ENCODE peak calls at places on chromosomes 13 and 19, in six cellular contexts. V, A, F, Y, N and S are unnamed samples.

GRCh38 chr13:45445053-45445452 is 19.7 kb upstream of the COG3 start:
- DNase-seq in V (peak; percentile 60), A (no peak), F (no peak), Y (no peak), N (no peak), S (no peak)

GRCh38 chr19:49091391-49092038 is 6.3 kb downstream of the SNRNP70 start:
- DNase-seq in V (no peak), A (no peak), F (no peak), Y (no peak), N (no peak), S (no peak)

GRCh38 chr13:80217614-80218456 is 123.1 kb downstream of the SPRY2 start:
- DNase-seq in V (no peak), A (no peak), F (no peak), Y (peak; percentile 7), N (peak; percentile 70), S (no peak)

GRCh38 chr19:10936661-10937084 is 8.1 kb downstream of the TIMM29 start:
- DNase-seq in V (no peak), A (no peak), F (peak; percentile 40), Y (peak; percentile 47), N (peak; percentile 84), S (no peak)

GRCh38 chr13:51118809-51119431 is 7.8 kb upstream of the C13orf42 start:
- DNase-seq in V (no peak), A (no peak), F (no peak), Y (no peak), N (peak; percentile 39), S (no peak)

GRCh38 chr13:89066868-89067466 is 1395.8 kb downstream of the SLITRK5 start:
- DNase-seq in V (no peak), A (no peak), F (peak; percentile 12), Y (no peak), N (peak; percentile 61), S (no peak)

GRCh38 chr13:28679628-28680027 is 20.7 kb downstream of the POMP start:
- DNase-seq in V (no peak), A (no peak), F (no peak), Y (no peak), N (no peak), S (no peak)

GRCh38 chr19:38705197-38706019 is 38.9 kb downstream of the CAPN12 start:
- DNase-seq in V (no peak), A (no peak), F (no peak), Y (no peak), N (no peak), S (no peak)

GRCh38 chr19:41265376-41266153 is 1.4 kb downstream of the HNRNPUL1 start:
- DNase-seq in V (no peak), A (no peak), F (peak; percentile 24), Y (peak; percentile 21), N (peak; percentile 61), S (no peak)

GRCh38 chr19:6720369-6721112 is at the start of gene C3:
- DNase-seq in V (peak; percentile 94), A (peak; percentile 49), F (no peak), Y (peak; percentile 57), N (no peak), S (no peak)

GRCh38 chr13:41465965-41466364 is 8.6 kb downstream of the RGCC start:
- DNase-seq in V (no peak), A (no peak), F (no peak), Y (no peak), N (no peak), S (no peak)

GRCh38 chr13:28532226-28533048 is 37.5 kb upstream of the FLT1 start:
- DNase-seq in V (no peak), A (peak; percentile 51), F (no peak), Y (no peak), N (peak; percentile 74), S (no peak)

GRCh38 chr19:6551607-6552450 is 21.0 kb downstream of the TNFSF9 start:
- DNase-seq in V (no peak), A (no peak), F (peak; percentile 35), Y (no peak), N (peak; percentile 91), S (no peak)

GRCh38 chr19:15197275-15198005 is 3.4 kb downstream of the NOTCH3 start:
- DNase-seq in V (no peak), A (no peak), F (no peak), Y (no peak), N (no peak), S (no peak)

GRCh38 chr13:52999093-52999696 is 29.4 kb upstream of the OLFM4 start:
- DNase-seq in V (no peak), A (no peak), F (no peak), Y (no peak), N (no peak), S (no peak)

GRCh38 chr19:15595069-15595468 is 19.9 kb upstream of the CYP4F8 start:
- DNase-seq in V (no peak), A (no peak), F (no peak), Y (peak; percentile 6), N (no peak), S (no peak)

GRCh38 chr19:8569066-8569761 is 8.0 kb downstream of the MYO1F start:
- DNase-seq in V (no peak), A (no peak), F (peak; percentile 62), Y (peak; percentile 29), N (no peak), S (no peak)

GRCh38 chr13:75151081-75151643 is 330.8 kb downstream of the TBC1D4 start:
- DNase-seq in V (no peak), A (no peak), F (no peak), Y (no peak), N (no peak), S (no peak)

GRCh38 chr13:25281193-25281936 is 5.9 kb downstream of the MTMR6 start:
- DNase-seq in V (no peak), A (no peak), F (no peak), Y (no peak), N (no peak), S (no peak)

DNA sequence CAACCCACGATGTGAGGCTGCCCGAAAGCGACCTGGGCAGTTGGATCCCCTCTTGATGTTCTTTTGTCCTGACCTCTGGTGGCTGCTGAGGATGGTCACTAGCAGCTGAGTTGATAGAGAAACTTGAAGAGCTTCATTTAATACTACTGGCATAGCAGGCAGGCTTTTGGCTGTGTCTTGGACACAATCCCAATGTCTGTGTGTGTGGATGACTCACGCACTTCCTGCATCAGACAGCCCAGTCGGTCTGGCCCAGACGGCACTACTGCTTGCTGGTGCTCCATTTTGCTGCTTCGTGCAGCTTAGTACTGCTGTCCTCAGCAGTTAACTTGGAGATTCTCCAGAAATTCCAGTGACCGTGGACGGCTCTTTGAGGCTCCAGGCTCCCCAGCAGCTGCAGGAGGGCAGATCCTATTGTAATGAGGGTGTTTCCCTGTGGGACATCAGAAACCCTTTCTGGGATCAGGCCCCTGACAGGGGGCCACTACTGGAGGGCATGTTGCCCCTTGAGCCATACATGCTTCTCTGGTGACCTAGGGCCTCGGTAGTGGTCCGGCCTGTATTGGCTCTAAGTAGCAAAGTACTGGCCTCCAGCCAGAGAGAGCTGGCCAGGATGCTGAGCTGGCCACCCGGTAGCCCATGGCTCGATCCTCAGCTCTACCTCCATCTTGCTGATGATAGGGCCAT is 4.5 kb downstream of the FPR3 start:
- DNase-seq in V (peak; percentile 89), A (peak; percentile 89), F (peak; percentile 58), Y (peak; percentile 61), N (no peak), S (peak; percentile 71)
- TF ChIP-seq CTCF in V (no peak), A (peak; percentile 33), F (no peak), Y (no peak), N (no peak), S (no peak)

DNA sequence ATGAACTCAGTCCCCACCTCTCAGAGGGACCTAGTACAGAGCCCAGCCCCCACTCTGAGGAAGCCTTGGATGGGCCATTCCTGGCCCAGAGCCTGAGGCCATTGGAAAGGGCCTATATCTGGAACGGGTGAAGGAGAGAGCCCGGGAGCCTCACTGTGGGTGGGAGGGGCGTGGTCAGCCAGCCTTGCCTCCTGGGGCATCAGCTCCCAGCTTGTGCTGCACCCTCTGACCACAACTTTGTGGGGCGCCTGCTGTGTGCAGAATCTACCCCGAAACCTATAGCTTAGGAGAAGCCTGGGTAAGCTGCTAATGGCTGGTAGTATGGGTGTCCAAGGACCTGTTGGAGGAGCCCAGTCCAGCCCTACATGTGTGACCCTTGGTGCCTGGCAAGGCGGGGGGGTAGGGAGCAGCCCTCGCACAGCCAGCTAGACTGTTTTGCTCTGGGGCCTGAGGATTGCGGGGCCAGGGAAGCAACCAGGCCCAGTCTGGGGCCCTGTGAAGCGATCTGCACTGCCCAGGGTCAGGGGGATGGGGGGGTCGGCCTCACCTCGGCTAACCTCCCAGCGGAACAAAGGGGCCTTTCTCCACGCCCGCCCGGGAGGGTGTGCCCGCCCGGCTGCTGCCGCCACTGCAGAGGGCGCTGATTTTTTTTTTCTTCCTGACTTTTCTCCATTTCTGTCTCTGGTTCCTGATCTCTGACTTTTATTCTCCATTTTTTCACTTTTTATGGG is 42.3 kb downstream of the LYL1 start:
- DNase-seq in V (no peak), A (peak; percentile 66), F (peak; percentile 35), Y (peak; percentile 45), N (peak; percentile 55), S (no peak)
- TF ChIP-seq CTCF in V (no peak), A (no peak), F (no peak), Y (no peak), N (no peak), S (no peak)

DNA sequence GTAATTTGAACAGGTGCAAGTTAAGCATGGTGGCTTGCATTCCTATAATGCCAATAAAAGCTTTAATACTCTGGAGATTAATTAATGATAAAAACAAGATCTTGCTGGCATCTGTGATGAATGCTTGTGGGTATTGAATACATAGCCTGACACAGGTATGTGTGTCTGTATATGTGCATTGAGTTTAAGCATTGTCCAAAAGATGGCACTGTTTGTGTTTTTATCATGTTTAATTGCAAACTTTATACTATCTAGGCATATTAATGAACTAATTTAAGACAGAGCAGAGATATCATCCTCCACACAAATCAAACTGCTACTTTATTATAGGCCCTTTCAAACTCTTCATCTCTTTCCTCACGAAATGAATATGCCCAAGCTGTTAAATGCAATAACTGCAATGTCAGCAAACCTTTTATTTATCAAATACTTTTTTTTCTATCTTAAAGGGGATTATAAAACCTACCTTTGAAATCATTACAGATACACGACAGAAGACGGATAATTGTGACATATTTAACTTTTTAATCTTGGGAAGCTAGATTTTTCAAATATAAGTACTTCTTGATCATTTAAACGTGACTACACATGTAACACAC is 86.5 kb downstream of the TNFSF11 start:
- DNase-seq in V (no peak), A (no peak), F (no peak), Y (no peak), N (no peak), S (no peak)
- TF ChIP-seq CTCF in V (no peak), A (peak; percentile 29), F (no peak), Y (no peak), N (no peak), S (no peak)

DNA sequence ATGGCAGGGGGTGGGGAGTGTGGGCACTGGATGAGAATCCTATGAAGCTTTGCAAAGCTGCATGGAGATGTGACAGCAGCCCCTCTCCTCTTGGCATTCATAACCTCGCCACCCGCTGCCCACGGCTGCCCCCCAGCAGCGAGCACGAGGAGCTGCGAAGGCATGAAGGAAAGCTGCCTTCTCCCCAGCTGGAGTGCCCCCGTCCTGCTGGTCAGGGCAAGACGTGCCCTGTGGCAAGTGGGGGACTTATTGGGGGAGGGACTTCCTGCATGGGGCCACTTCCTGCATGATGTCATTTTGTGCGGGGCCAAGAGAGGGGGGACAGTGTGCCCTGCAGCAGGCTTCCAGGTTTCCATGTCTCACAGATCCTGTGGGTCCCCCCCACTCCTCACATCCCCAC is 85.9 kb downstream of the TSHZ3 start:
- DNase-seq in V (no peak), A (no peak), F (no peak), Y (no peak), N (peak; percentile 43), S (no peak)
- TF ChIP-seq CTCF in V (no peak), A (no peak), F (no peak), Y (no peak), N (no peak), S (no peak)

GRCh38 chr13:109180905-109181425 is 551.6 kb downstream of the MYO16 start:
- DNase-seq in V (no peak), A (no peak), F (no peak), Y (no peak), N (no peak), S (no peak)
- TF ChIP-seq CTCF in V (no peak), A (no peak), F (no peak), Y (no peak), N (no peak), S (no peak)

GRCh38 chr19:4582112-4582553 is 22.6 kb upstream of the SEMA6B start:
- DNase-seq in V (no peak), A (no peak), F (no peak), Y (no peak), N (no peak), S (no peak)
- TF ChIP-seq CTCF in V (no peak), A (no peak), F (no peak), Y (no peak), N (no peak), S (no peak)